ENCODE peak calls at places on chromosomes 2 and 18, in five cellular contexts. Q, F, T, H and V are unnamed samples.
A peak's percentile ranks its signal among the peaks of the same experiment; 100 is the strongest.

GRCh38 chr18:3402962-3403585 is 46.9 kb upstream of the TGIF1 start:
- DNase-seq in Q (no peak), F (peak; percentile 40), T (no peak), H (no peak), V (peak; percentile 25)

GRCh38 chr2:11111811-11112425 is 43.3 kb upstream of the SLC66A3 start:
- DNase-seq in Q (no peak), F (no peak), T (no peak), H (no peak), V (no peak)

GRCh38 chr18:80009661-80010550 is 21.5 kb upstream of the TXNL4A start:
- DNase-seq in Q (peak; percentile 66), F (peak; percentile 98), T (no peak), H (no peak), V (no peak)

GRCh38 chr18:7608798-7609197 is 41.7 kb downstream of the PTPRM start:
- DNase-seq in Q (no peak), F (peak; percentile 54), T (no peak), H (no peak), V (no peak)

GRCh38 chr2:209998596-209998995 is 3.8 kb upstream of the RPE start:
- DNase-seq in Q (no peak), F (no peak), T (no peak), H (no peak), V (no peak)

GRCh38 chr2:120298173-120298835 is 45.7 kb downstream of the RALB start:
- DNase-seq in Q (no peak), F (peak; percentile 84), T (no peak), H (no peak), V (no peak)

GRCh38 chr2:70977605-70978205 is 725 bp upstream of the ANKRD53 start:
- DNase-seq in Q (peak; percentile 69), F (peak; percentile 93), T (no peak), H (no peak), V (peak; percentile 54)

GRCh38 chr2:100964706-100965269 is 37.3 kb upstream of the RPL31 start:
- DNase-seq in Q (no peak), F (no peak), T (no peak), H (no peak), V (no peak)

GRCh38 chr2:85525029-85525428 is 13.9 kb upstream of the MAT2A start:
- DNase-seq in Q (no peak), F (no peak), T (no peak), H (no peak), V (no peak)

GRCh38 chr2:134780977-134781376 is 57.4 kb upstream of the ACMSD start:
- DNase-seq in Q (no peak), F (no peak), T (no peak), H (no peak), V (no peak)

GRCh38 chr2:75466708-75467311 is 93.9 kb downstream of the EVA1A start:
- DNase-seq in Q (no peak), F (peak; percentile 15), T (no peak), H (no peak), V (no peak)

GRCh38 chr18:74836296-74837139 is 238.8 kb downstream of the ZNF407 start:
- DNase-seq in Q (no peak), F (peak; percentile 72), T (no peak), H (no peak), V (no peak)

GRCh38 chr18:36942264-36942663 is 113.3 kb downstream of the KIAA1328 start:
- DNase-seq in Q (no peak), F (peak; percentile 53), T (no peak), H (no peak), V (no peak)

GRCh38 chr2:457792-458430 is 170.0 kb upstream of the ALKAL2 start:
- DNase-seq in Q (no peak), F (no peak), T (no peak), H (no peak), V (no peak)

GRCh38 chr18:63994783-63995399 is 25.0 kb downstream of the SERPINB8 start:
- DNase-seq in Q (peak; percentile 35), F (peak; percentile 61), T (peak; percentile 7), H (peak; percentile 30), V (no peak)

GRCh38 chr2:205785507-205786222 is 103.4 kb downstream of the NRP2 start:
- DNase-seq in Q (no peak), F (peak; percentile 52), T (no peak), H (no peak), V (no peak)

GRCh38 chr2:23617167-23617787 is 232.3 kb downstream of the KLHL29 start:
- DNase-seq in Q (peak; percentile 73), F (peak; percentile 64), T (no peak), H (no peak), V (no peak)

GRCh38 chr2:17300141-17300540 is 218.1 kb downstream of the RAD51AP2 start:
- DNase-seq in Q (no peak), F (peak; percentile 80), T (no peak), H (no peak), V (no peak)

GRCh38 chr18:79106084-79106483 is 36.9 kb downstream of the ATP9B start:
- DNase-seq in Q (no peak), F (no peak), T (no peak), H (no peak), V (no peak)

GRCh38 chr2:196515608-196516007 is 123.9 kb upstream of the CCDC150 start:
- DNase-seq in Q (no peak), F (no peak), T (no peak), H (no peak), V (no peak)

DNA sequence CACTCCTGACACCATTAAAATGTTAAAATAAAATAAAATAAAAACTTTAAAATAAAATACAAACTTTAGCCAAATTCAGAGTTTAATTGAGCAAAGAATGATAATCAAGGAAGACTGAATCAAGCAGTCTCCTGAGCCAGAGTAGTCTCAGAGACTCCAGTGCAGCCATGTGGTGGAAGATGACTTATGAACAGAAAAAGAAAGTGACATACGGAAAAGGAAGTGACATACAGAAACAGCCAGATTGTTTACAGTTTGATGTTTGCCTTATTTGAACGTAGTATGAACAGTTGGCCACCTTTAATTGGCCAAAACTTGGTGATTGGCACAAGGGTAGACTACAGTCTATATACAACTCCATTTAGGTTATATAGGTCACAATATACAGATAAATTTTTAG is 787.2 kb downstream of the ADCYAP1 start:
- DNase-seq in Q (no peak), F (no peak), T (no peak), H (no peak), V (no peak)
- H3K4me3 ChIP-seq in Q (no peak overlapping the region), F (no peak overlapping the region), T (no peak overlapping the region), H (no peak overlapping the region), V (no peak overlapping the region)

GRCh38 chr2:109683452-109683851 is 69.3 kb downstream of the SOWAHC start:
- DNase-seq in Q (no peak), F (no peak), T (no peak), H (no peak), V (no peak)

GRCh38 chr2:109677815-109678580 is 63.8 kb downstream of the SOWAHC start:
- DNase-seq in Q (no peak), F (no peak), T (no peak), H (no peak), V (no peak)

GRCh38 chr2:109680523-109681297 is 66.5 kb downstream of the SOWAHC start:
- DNase-seq in Q (no peak), F (no peak), T (no peak), H (no peak), V (no peak)

GRCh38 chr2:109679627-109680026 is 65.5 kb downstream of the SOWAHC start:
- DNase-seq in Q (no peak), F (peak; percentile 35), T (no peak), H (no peak), V (no peak)

DNA sequence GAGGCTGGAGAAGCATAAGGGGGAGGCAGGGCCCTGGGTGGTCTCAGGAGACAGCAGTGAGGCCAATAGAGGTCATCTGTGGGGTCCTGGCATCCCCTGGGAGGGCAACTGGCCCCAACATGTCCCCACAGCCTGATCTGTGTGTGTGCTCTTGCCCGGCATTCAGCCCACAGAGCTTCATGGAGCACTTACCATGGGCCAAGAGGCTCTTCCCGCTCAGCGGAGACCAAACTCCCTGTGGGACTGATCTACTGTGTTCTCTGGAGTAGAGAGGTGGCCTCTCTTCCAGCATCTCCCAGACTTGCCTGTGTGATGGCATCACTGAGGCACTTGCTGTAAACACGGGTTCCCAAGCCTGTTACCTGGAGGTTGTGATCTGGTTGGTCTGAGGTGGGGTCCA is 67.5 kb downstream of the SOWAHC start:
- DNase-seq in Q (no peak), F (no peak), T (no peak), H (no peak), V (no peak)
- H3K4me1 ChIP-seq in Q (no peaks in the 10 kb centered on the region), F (peaks cover 4% of the 10 kb centered on the region), T (no peaks in the 10 kb centered on the region), H (no peaks in the 10 kb centered on the region), V (no peaks in the 10 kb centered on the region)

DNA sequence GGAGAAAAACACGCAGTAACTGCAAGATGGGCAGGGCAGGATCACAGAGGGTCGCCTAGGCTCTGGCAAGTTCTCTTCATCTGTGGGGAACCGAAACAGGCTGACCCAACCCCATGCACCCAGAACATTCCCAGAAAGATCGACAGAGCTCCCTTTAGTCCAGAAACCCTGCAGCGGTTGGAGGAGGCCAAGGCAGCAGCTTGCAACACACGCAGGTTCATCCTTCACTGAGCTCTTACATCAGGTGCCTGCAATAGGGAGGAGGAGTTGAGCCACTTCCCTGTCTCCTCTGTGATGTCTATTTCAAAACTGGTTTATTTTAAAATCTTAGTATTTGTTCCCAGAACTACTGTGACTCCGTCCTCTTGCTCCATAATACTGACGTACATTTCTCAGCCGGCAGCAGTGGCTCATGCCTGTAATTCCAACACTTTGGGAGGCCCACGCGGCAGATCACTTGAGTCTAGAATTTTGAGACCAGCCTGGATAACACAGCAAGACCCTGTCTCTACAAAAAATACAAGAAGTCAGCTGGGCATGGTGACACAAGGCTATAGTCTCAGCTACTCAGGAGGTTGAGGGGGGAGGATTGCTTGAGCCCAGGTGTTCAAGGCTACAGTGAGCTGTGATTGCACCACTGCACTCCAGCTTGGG is 11.5 kb upstream of the SLC11A1 start:
- DNase-seq in Q (peak; percentile 76), F (peak; percentile 73), T (no peak), H (no peak), V (no peak)
- H3K27ac ChIP-seq in Q (peak overlapping the region; percentile 79), F (peak overlapping the region; percentile 51), T (no peak overlapping the region), H (no peak overlapping the region), V (no peak overlapping the region)

GRCh38 chr18:26556573-26556972 is 8.2 kb upstream of the KCTD1 start:
- DNase-seq in Q (no peak), F (no peak), T (no peak), H (no peak), V (no peak)
- H3K4me3 ChIP-seq in Q (no peak overlapping the region), F (no peak overlapping the region), T (no peak overlapping the region), H (no peak overlapping the region), V (no peak overlapping the region)